ENCODE peak calls at places on chromosomes 6 and 20, in five cellular contexts. One of them, this sample, is unnamed.

GRCh38 chr6:9086331-9086730 is 651.0 kb upstream of the SLC35B3 start:
- DNase-seq in LHCN-M2: no peak
- DNase-seq in stimulated activated CD8-positive, alpha-beta memory T cell treated with anti-CD3 and anti-CD28 coated beads, Interleukin-7, amount 100 ng/mL, for 24 hours: no peak
- DNase-seq in PC-3: no peak
- DNase-seq in GM23248: peak; percentile 1
- DNase-seq in this sample: peak; percentile 67

GRCh38 chr20:61806314-61806713 is 259.4 kb downstream of the TAF4 start:
- DNase-seq in LHCN-M2: no peak
- DNase-seq in GM23248: no peak
- DNase-seq in PC-3: no peak
- DNase-seq in stimulated activated CD8-positive, alpha-beta memory T cell treated with anti-CD3 and anti-CD28 coated beads, Interleukin-7, amount 100 ng/mL, for 24 hours: no peak
- DNase-seq in this sample: no peak

GRCh38 chr6:161233986-161234620 is 39.8 kb downstream of the AGPAT4 start:
- DNase-seq in GM23248: peak; percentile 93
- DNase-seq in LHCN-M2: peak; percentile 75
- DNase-seq in PC-3: peak; percentile 75
- DNase-seq in stimulated activated CD8-positive, alpha-beta memory T cell treated with anti-CD3 and anti-CD28 coated beads, Interleukin-7, amount 100 ng/mL, for 24 hours: no peak
- DNase-seq in this sample: peak; percentile 82

GRCh38 chr6:37758647-37759046 is 60.9 kb upstream of the ZFAND3 start:
- DNase-seq in stimulated activated CD8-positive, alpha-beta memory T cell treated with anti-CD3 and anti-CD28 coated beads, Interleukin-7, amount 100 ng/mL, for 24 hours: no peak
- DNase-seq in GM23248: no peak
- DNase-seq in PC-3: no peak
- DNase-seq in LHCN-M2: no peak
- DNase-seq in this sample: no peak

GRCh38 chr6:148888853-148889252 is 142.0 kb downstream of the UST start:
- DNase-seq in stimulated activated CD8-positive, alpha-beta memory T cell treated with anti-CD3 and anti-CD28 coated beads, Interleukin-7, amount 100 ng/mL, for 24 hours: no peak
- DNase-seq in PC-3: no peak
- DNase-seq in LHCN-M2: no peak
- DNase-seq in GM23248: peak; percentile 34
- DNase-seq in this sample: no peak

GRCh38 chr20:17732907-17733521 is 33.2 kb downstream of the BANF2 start:
- DNase-seq in GM23248: no peak
- DNase-seq in PC-3: no peak
- DNase-seq in LHCN-M2: no peak
- DNase-seq in stimulated activated CD8-positive, alpha-beta memory T cell treated with anti-CD3 and anti-CD28 coated beads, Interleukin-7, amount 100 ng/mL, for 24 hours: no peak
- DNase-seq in this sample: no peak

GRCh38 chr6:45148711-45149341 is 179.3 kb upstream of the RUNX2 start:
- DNase-seq in GM23248: peak; percentile 75
- DNase-seq in LHCN-M2: peak; percentile 65
- DNase-seq in stimulated activated CD8-positive, alpha-beta memory T cell treated with anti-CD3 and anti-CD28 coated beads, Interleukin-7, amount 100 ng/mL, for 24 hours: no peak
- DNase-seq in PC-3: no peak
- DNase-seq in this sample: peak; percentile 32

GRCh38 chr20:59371429-59371828 is 71.0 kb downstream of the EDN3 start:
- DNase-seq in LHCN-M2: no peak
- DNase-seq in stimulated activated CD8-positive, alpha-beta memory T cell treated with anti-CD3 and anti-CD28 coated beads, Interleukin-7, amount 100 ng/mL, for 24 hours: no peak
- DNase-seq in PC-3: no peak
- DNase-seq in GM23248: no peak
- DNase-seq in this sample: no peak

GRCh38 chr20:39795401-39796272 is 833.5 kb downstream of the DHX35 start:
- DNase-seq in GM23248: peak; percentile 71
- DNase-seq in stimulated activated CD8-positive, alpha-beta memory T cell treated with anti-CD3 and anti-CD28 coated beads, Interleukin-7, amount 100 ng/mL, for 24 hours: no peak
- DNase-seq in LHCN-M2: peak; percentile 5
- DNase-seq in PC-3: no peak
- DNase-seq in this sample: peak; percentile 37

GRCh38 chr6:64100702-64101101 is 465.1 kb downstream of the PHF3 start:
- DNase-seq in PC-3: no peak
- DNase-seq in stimulated activated CD8-positive, alpha-beta memory T cell treated with anti-CD3 and anti-CD28 coated beads, Interleukin-7, amount 100 ng/mL, for 24 hours: no peak
- DNase-seq in LHCN-M2: no peak
- DNase-seq in GM23248: no peak
- DNase-seq in this sample: no peak

GRCh38 chr20:45701873-45702272 is at the start of gene WFDC13:
- DNase-seq in LHCN-M2: no peak
- DNase-seq in stimulated activated CD8-positive, alpha-beta memory T cell treated with anti-CD3 and anti-CD28 coated beads, Interleukin-7, amount 100 ng/mL, for 24 hours: no peak
- DNase-seq in PC-3: no peak
- DNase-seq in GM23248: no peak
- DNase-seq in this sample: no peak

GRCh38 chr20:8271727-8272126 is 139.7 kb downstream of the PLCB1 start:
- DNase-seq in LHCN-M2: no peak
- DNase-seq in GM23248: no peak
- DNase-seq in stimulated activated CD8-positive, alpha-beta memory T cell treated with anti-CD3 and anti-CD28 coated beads, Interleukin-7, amount 100 ng/mL, for 24 hours: no peak
- DNase-seq in PC-3: no peak
- DNase-seq in this sample: no peak

GRCh38 chr6:55825402-55826051 is 49.9 kb downstream of the BMP5 start:
- DNase-seq in GM23248: peak; percentile 82
- DNase-seq in LHCN-M2: peak; percentile 82
- DNase-seq in stimulated activated CD8-positive, alpha-beta memory T cell treated with anti-CD3 and anti-CD28 coated beads, Interleukin-7, amount 100 ng/mL, for 24 hours: no peak
- DNase-seq in PC-3: peak; percentile 77
- DNase-seq in this sample: peak; percentile 74

GRCh38 chr6:142195862-142196536 is 48.9 kb downstream of the VTA1 start:
- DNase-seq in LHCN-M2: no peak
- DNase-seq in stimulated activated CD8-positive, alpha-beta memory T cell treated with anti-CD3 and anti-CD28 coated beads, Interleukin-7, amount 100 ng/mL, for 24 hours: no peak
- DNase-seq in GM23248: peak; percentile 25
- DNase-seq in PC-3: peak; percentile 63
- DNase-seq in this sample: no peak

GRCh38 chr20:31410011-31410410 is 4.0 kb upstream of the DEFB121 start:
- DNase-seq in GM23248: no peak
- DNase-seq in LHCN-M2: no peak
- DNase-seq in PC-3: no peak
- DNase-seq in stimulated activated CD8-positive, alpha-beta memory T cell treated with anti-CD3 and anti-CD28 coated beads, Interleukin-7, amount 100 ng/mL, for 24 hours: no peak
- DNase-seq in this sample: no peak

GRCh38 chr20:36802326-36803223 is 29.0 kb upstream of the DSN1 start:
- DNase-seq in LHCN-M2: peak; percentile 72
- DNase-seq in PC-3: peak; percentile 11
- DNase-seq in stimulated activated CD8-positive, alpha-beta memory T cell treated with anti-CD3 and anti-CD28 coated beads, Interleukin-7, amount 100 ng/mL, for 24 hours: no peak
- DNase-seq in GM23248: peak; percentile 58
- DNase-seq in this sample: no peak

GRCh38 chr20:54203281-54203680 is 4.6 kb upstream of the PFDN4 start:
- DNase-seq in stimulated activated CD8-positive, alpha-beta memory T cell treated with anti-CD3 and anti-CD28 coated beads, Interleukin-7, amount 100 ng/mL, for 24 hours: no peak
- DNase-seq in LHCN-M2: no peak
- DNase-seq in GM23248: no peak
- DNase-seq in PC-3: no peak
- DNase-seq in this sample: no peak

GRCh38 chr6:36594816-36595167 is 630 bp downstream of the SRSF3 start:
- DNase-seq in GM23248: peak; percentile 39
- DNase-seq in LHCN-M2: no peak
- DNase-seq in stimulated activated CD8-positive, alpha-beta memory T cell treated with anti-CD3 and anti-CD28 coated beads, Interleukin-7, amount 100 ng/mL, for 24 hours: no peak
- DNase-seq in PC-3: no peak
- DNase-seq in this sample: no peak

GRCh38 chr6:27296106-27296783 is 15.8 kb downstream of the POM121L2 start:
- DNase-seq in stimulated activated CD8-positive, alpha-beta memory T cell treated with anti-CD3 and anti-CD28 coated beads, Interleukin-7, amount 100 ng/mL, for 24 hours: no peak
- DNase-seq in LHCN-M2: peak; percentile 37
- DNase-seq in PC-3: peak; percentile 55
- DNase-seq in GM23248: peak; percentile 60
- DNase-seq in this sample: peak; percentile 59

GRCh38 chr6:2745246-2745645 is 5.5 kb downstream of the MYLK4 start:
- DNase-seq in stimulated activated CD8-positive, alpha-beta memory T cell treated with anti-CD3 and anti-CD28 coated beads, Interleukin-7, amount 100 ng/mL, for 24 hours: no peak
- DNase-seq in PC-3: no peak
- DNase-seq in LHCN-M2: no peak
- DNase-seq in GM23248: no peak
- DNase-seq in this sample: no peak

GRCh38 chr6:153013438-153013837 is 10.9 kb upstream of the MTRF1L start:
- DNase-seq in stimulated activated CD8-positive, alpha-beta memory T cell treated with anti-CD3 and anti-CD28 coated beads, Interleukin-7, amount 100 ng/mL, for 24 hours: no peak
- DNase-seq in PC-3: no peak
- DNase-seq in LHCN-M2: no peak
- DNase-seq in GM23248: peak; percentile 24
- DNase-seq in this sample: no peak

GRCh38 chr20:9294081-9294480 is 220.3 kb upstream of the LAMP5 start:
- DNase-seq in stimulated activated CD8-positive, alpha-beta memory T cell treated with anti-CD3 and anti-CD28 coated beads, Interleukin-7, amount 100 ng/mL, for 24 hours: no peak
- DNase-seq in LHCN-M2: peak; percentile 58
- DNase-seq in GM23248: peak; percentile 45
- DNase-seq in PC-3: peak; percentile 87
- DNase-seq in this sample: peak; percentile 15

GRCh38 chr6:30882764-30883475 is 1.4 kb upstream of the DDR1 start:
- DNase-seq in stimulated activated CD8-positive, alpha-beta memory T cell treated with anti-CD3 and anti-CD28 coated beads, Interleukin-7, amount 100 ng/mL, for 24 hours: no peak
- DNase-seq in LHCN-M2: no peak
- DNase-seq in GM23248: no peak
- DNase-seq in PC-3: peak; percentile 71
- DNase-seq in this sample: peak; percentile 83

GRCh38 chr20:23349338-23350006 is 1.1 kb upstream of the NXT1 start:
- DNase-seq in LHCN-M2: no peak
- DNase-seq in stimulated activated CD8-positive, alpha-beta memory T cell treated with anti-CD3 and anti-CD28 coated beads, Interleukin-7, amount 100 ng/mL, for 24 hours: no peak
- DNase-seq in GM23248: no peak
- DNase-seq in PC-3: peak; percentile 65
- DNase-seq in this sample: no peak

GRCh38 chr20:32152421-32153155 is 43.1 kb downstream of the TM9SF4 start:
- DNase-seq in GM23248: no peak
- DNase-seq in LHCN-M2: no peak
- DNase-seq in stimulated activated CD8-positive, alpha-beta memory T cell treated with anti-CD3 and anti-CD28 coated beads, Interleukin-7, amount 100 ng/mL, for 24 hours: no peak
- DNase-seq in PC-3: no peak
- DNase-seq in this sample: no peak